ENCODE peak calls at places on chromosomes 3 and 15, in four cellular contexts. One of them, this sample, is unnamed.

GRCh38 chr15:92384391-92384790 is 9.3 kb upstream of the ST8SIA2 start:
- DNase-seq in K562: no peak
- DNase-seq in GM12878: no peak
- DNase-seq in HepG2: no peak
- DNase-seq in this sample: no peak

GRCh38 chr3:134250717-134251220 is at the start of gene RYK:
- DNase-seq in K562: peak; percentile 82
- DNase-seq in GM12878: no peak
- DNase-seq in HepG2: peak; percentile 83
- DNase-seq in this sample: peak; percentile 88

GRCh38 chr3:40504636-40505430 is 1.0 kb upstream of the ZNF620 start:
- DNase-seq in K562: no peak
- DNase-seq in GM12878: no peak
- DNase-seq in HepG2: peak; percentile 76
- DNase-seq in this sample: no peak

GRCh38 chr15:50241684-50242450 is 23.7 kb downstream of the HDC start:
- DNase-seq in K562: no peak
- DNase-seq in GM12878: no peak
- DNase-seq in HepG2: no peak
- DNase-seq in this sample: no peak

GRCh38 chr15:78732634-78733033 is 78.6 kb downstream of the ADAMTS7 start:
- DNase-seq in K562: no peak
- DNase-seq in GM12878: no peak
- DNase-seq in HepG2: no peak
- DNase-seq in this sample: no peak

GRCh38 chr15:48722764-48723661 is 77.5 kb upstream of the FBN1 start:
- DNase-seq in K562: no peak
- DNase-seq in GM12878: no peak
- DNase-seq in HepG2: no peak
- DNase-seq in this sample: no peak

GRCh38 chr3:106827515-106828213 is 549.6 kb upstream of the CCDC54 start:
- DNase-seq in K562: no peak
- DNase-seq in GM12878: no peak
- DNase-seq in HepG2: no peak
- DNase-seq in this sample: no peak

GRCh38 chr3:126127452-126127851 is 43.5 kb upstream of the SLC41A3 start:
- DNase-seq in K562: no peak
- DNase-seq in GM12878: no peak
- DNase-seq in HepG2: no peak
- DNase-seq in this sample: no peak

GRCh38 chr15:59326856-59327255 is 45.8 kb downstream of the MYO1E start:
- DNase-seq in K562: no peak
- DNase-seq in GM12878: no peak
- DNase-seq in HepG2: no peak
- DNase-seq in this sample: no peak

GRCh38 chr3:146655333-146655996 is 50.3 kb upstream of the PLSCR5 start:
- DNase-seq in K562: no peak
- DNase-seq in GM12878: no peak
- DNase-seq in HepG2: peak; percentile 59
- DNase-seq in this sample: no peak

GRCh38 chr3:71858493-71859127 is 73.7 kb upstream of the PROK2 start:
- DNase-seq in K562: no peak
- DNase-seq in GM12878: no peak
- DNase-seq in HepG2: no peak
- DNase-seq in this sample: peak; percentile 54

GRCh38 chr3:161295325-161295724 is 74.2 kb downstream of the NMD3 start:
- DNase-seq in K562: no peak
- DNase-seq in GM12878: no peak
- DNase-seq in HepG2: peak; percentile 8
- DNase-seq in this sample: no peak

GRCh38 chr3:126752303-126753190 is 48.5 kb downstream of the CHCHD6 start:
- DNase-seq in K562: peak; percentile 66
- DNase-seq in GM12878: peak; percentile 30
- DNase-seq in HepG2: peak; percentile 63
- DNase-seq in this sample: peak; percentile 90

GRCh38 chr3:133490468-133491351 is 82.8 kb upstream of the CDV3 start:
- DNase-seq in K562: no peak
- DNase-seq in GM12878: peak; percentile 76
- DNase-seq in HepG2: no peak
- DNase-seq in this sample: no peak

GRCh38 chr3:170038434-170039110 is 777 bp downstream of the GPR160 start:
- DNase-seq in K562: no peak
- DNase-seq in GM12878: no peak
- DNase-seq in HepG2: no peak
- DNase-seq in this sample: peak; percentile 77

GRCh38 chr3:12195231-12195630 is 36.5 kb upstream of the TIMP4 start:
- DNase-seq in K562: no peak
- DNase-seq in GM12878: no peak
- DNase-seq in HepG2: no peak
- DNase-seq in this sample: no peak

GRCh38 chr3:99023590-99024192 is 122.2 kb upstream of the DCBLD2 start:
- DNase-seq in K562: peak; percentile 26
- DNase-seq in GM12878: no peak
- DNase-seq in HepG2: peak; percentile 3
- DNase-seq in this sample: no peak

DNA sequence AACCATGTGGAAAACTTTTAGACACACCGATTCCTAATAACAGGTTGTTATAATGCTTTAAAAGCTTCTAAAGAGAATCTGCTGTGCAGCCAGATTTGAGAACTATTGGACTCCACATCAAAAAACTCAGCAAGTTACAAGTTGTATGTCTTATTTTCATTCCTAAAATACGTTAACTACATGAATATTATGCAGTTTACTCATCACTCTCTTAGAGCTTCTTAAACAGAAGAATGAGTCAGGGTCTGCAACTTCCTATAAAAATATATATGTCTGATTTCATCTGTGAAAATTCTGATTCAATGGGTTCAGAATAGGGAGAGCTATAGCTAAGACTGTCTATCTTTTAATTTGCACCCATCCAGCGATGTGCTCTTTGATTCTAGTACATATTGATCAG is 244.2 kb upstream of the EPHA3 start:
- DNase-seq in K562: no peak
- DNase-seq in GM12878: no peak
- DNase-seq in HepG2: no peak
- DNase-seq in this sample: no peak
- TF ChIP-seq TAF1 in K562: no peak
- TF ChIP-seq TAF1 in GM12878: no peak
- TF ChIP-seq TAF1 in HepG2: no peak
- TF ChIP-seq TAF1 in this sample: no peak

GRCh38 chr15:64112077-64112772 is 16.4 kb downstream of the SNX1 start:
- DNase-seq in K562: no peak
- DNase-seq in GM12878: no peak
- DNase-seq in HepG2: peak; percentile 74
- DNase-seq in this sample: no peak

GRCh38 chr15:64110945-64111678 is 15.3 kb downstream of the SNX1 start:
- DNase-seq in K562: no peak
- DNase-seq in GM12878: no peak
- DNase-seq in HepG2: no peak
- DNase-seq in this sample: no peak

GRCh38 chr15:64117759-64118487 is 22.1 kb downstream of the SNX1 start:
- DNase-seq in K562: no peak
- DNase-seq in GM12878: no peak
- DNase-seq in HepG2: no peak
- DNase-seq in this sample: no peak

GRCh38 chr15:64111679-64112050 is 15.9 kb downstream of the SNX1 start:
- DNase-seq in K562: no peak
- DNase-seq in GM12878: no peak
- DNase-seq in HepG2: peak; percentile 42
- DNase-seq in this sample: no peak

DNA sequence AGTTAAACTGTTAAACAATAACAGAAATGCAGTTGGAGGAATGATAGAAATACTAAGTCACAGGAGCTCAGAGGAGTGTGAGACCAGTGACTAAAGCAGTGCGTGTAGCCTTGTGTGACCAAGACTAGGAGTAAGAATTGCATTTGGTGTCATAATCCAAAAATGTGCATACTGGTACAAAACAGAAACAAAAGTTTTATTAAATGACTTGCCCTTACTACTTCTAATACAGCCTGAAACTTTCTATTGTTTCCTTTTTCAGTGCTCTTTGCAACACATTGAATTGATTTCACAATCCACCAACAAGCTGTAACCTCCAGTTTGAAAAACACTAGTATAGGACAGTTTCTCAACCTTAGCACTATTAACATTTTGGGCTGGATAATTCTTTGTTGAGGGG is 17.1 kb downstream of the SNX1 start:
- DNase-seq in K562: no peak
- DNase-seq in GM12878: no peak
- DNase-seq in HepG2: no peak
- DNase-seq in this sample: no peak
- TF ChIP-seq SRF in K562: no peak
- TF ChIP-seq SRF in GM12878: no peak
- TF ChIP-seq SRF in HepG2: no peak
- TF ChIP-seq SRF in this sample: no peak

GRCh38 chr15:57422113-57422754 is 45.9 kb downstream of the CGNL1 start:
- DNase-seq in K562: no peak
- DNase-seq in GM12878: peak; percentile 55
- DNase-seq in HepG2: peak; percentile 7
- DNase-seq in this sample: no peak
- TF ChIP-seq TAF1 in K562: no peak
- TF ChIP-seq TAF1 in GM12878: no peak
- TF ChIP-seq TAF1 in HepG2: no peak
- TF ChIP-seq TAF1 in this sample: no peak

DNA sequence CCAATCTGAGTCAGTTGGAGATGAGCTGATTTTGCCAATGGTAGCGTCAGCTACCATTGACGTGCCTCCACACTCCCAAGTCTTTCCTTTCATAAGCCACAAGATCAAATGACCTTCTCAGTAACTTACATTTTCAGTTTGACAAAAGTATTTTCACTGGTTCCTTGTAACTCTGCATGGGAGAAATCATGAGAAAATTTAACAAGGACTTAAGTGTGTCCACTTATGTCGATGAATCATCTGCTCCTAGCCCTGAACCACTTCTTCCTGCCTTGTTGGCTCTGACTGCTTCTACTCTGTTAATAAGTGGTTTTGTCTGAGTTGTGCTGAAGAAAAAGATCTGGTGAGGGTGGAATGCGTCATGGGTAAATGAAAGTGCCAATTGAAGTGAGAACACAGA is 101.2 kb downstream of the NFKBIZ start:
- DNase-seq in K562: no peak
- DNase-seq in GM12878: peak; percentile 87
- DNase-seq in HepG2: no peak
- DNase-seq in this sample: no peak
- TF ChIP-seq SRF in K562: no peak
- TF ChIP-seq SRF in GM12878: no peak
- TF ChIP-seq SRF in HepG2: no peak
- TF ChIP-seq SRF in this sample: no peak

GRCh38 chr15:89999676-90000174 is 1.4 kb upstream of the ZNF710 start:
- DNase-seq in K562: no peak
- DNase-seq in GM12878: no peak
- DNase-seq in HepG2: no peak
- DNase-seq in this sample: no peak
- TF ChIP-seq TAF1 in K562: no peak
- TF ChIP-seq TAF1 in GM12878: no peak
- TF ChIP-seq TAF1 in HepG2: no peak
- TF ChIP-seq TAF1 in this sample: peak; percentile 72